ENCODE peak calls at places on chromosomes 16 and 17, in eight cellular contexts. C, X, P, O, F, L, Z and V are unnamed samples.

GRCh38 chr16:47358816-47359215 is 102.0 kb downstream of the ITFG1 start:
- DNase-seq in X (no peak), P (no peak), Z (no peak), L (no peak), C (no peak), O (no peak), F (peak; percentile 69), V (no peak)

GRCh38 chr16:22878955-22879354 is 65.0 kb downstream of the HS3ST2 start:
- DNase-seq in X (no peak), L (no peak), F (no peak), O (no peak), C (no peak), Z (no peak), P (no peak), V (no peak)

GRCh38 chr16:4494746-4495490 is 18.7 kb downstream of the HMOX2 start:
- DNase-seq in Z (no peak), C (peak; percentile 60), F (no peak), X (no peak), O (no peak), P (no peak), L (no peak), V (no peak)

GRCh38 chr16:72072514-72073342 is 9.7 kb downstream of the HPR start:
- DNase-seq in C (no peak), P (no peak), Z (no peak), X (no peak), L (no peak), F (no peak), O (no peak), V (no peak)

GRCh38 chr17:77428901-77429734 is 288.3 kb downstream of the SEC14L1 start:
- DNase-seq in O (no peak), C (no peak), P (no peak), L (no peak), Z (no peak), X (no peak), F (no peak), V (no peak)

GRCh38 chr17:81865733-81866439 is 5.3 kb downstream of the ARHGDIA start:
- DNase-seq in O (no peak), L (no peak), Z (no peak), P (no peak), F (no peak), C (no peak), X (no peak), V (no peak)

GRCh38 chr17:38575781-38576180 is 30.0 kb downstream of the SRCIN1 start:
- DNase-seq in O (no peak), X (no peak), C (no peak), Z (no peak), F (no peak), L (no peak), P (no peak), V (no peak)

GRCh38 chr16:1940273-1941161 is 2.5 kb downstream of the MSRB1 start:
- DNase-seq in P (no peak), Z (no peak), F (peak; percentile 88), X (no peak), O (no peak), L (no peak), C (no peak), V (no peak)

GRCh38 chr16:1642753-1643152 is 30.6 kb downstream of the CRAMP1 start:
- DNase-seq in P (no peak), O (no peak), F (no peak), Z (no peak), C (no peak), L (no peak), X (no peak), V (no peak)